ENCODE peak calls at places on chromosome 10, in ten cellular contexts. M is CD8-positive, alpha-beta T cell; O is heart right ventricle; D is lower lobe of right lung; I is brain microvascular endothelial cell; X is Caco-2; L is astrocyte; B is psoas muscle; N is CD4-positive, CD25-positive, alpha-beta regulatory T cell; Z is naive thymus-derived CD4-positive, alpha-beta T cell. U is an unnamed sample.

GRCh38 chr10:112209534-112210200 is 26.1 kb upstream of the GPAM start:
- DNase-seq in L (no peak), B (no peak), N (no peak), O (no peak), D (no peak), I (no peak), Z (no peak), X (no peak), M (no peak), U (no peak)

GRCh38 chr10:11446133-11446532 is 165.3 kb downstream of the USP6NL start:
- DNase-seq in I (no peak), B (no peak), X (no peak), M (no peak), D (no peak), L (no peak), O (no peak), N (no peak), Z (no peak), U (no peak)

GRCh38 chr10:13310518-13311176 is 10.8 kb upstream of the PHYH start:
- DNase-seq in B (no peak), N (no peak), Z (no peak), L (no peak), I (no peak), X (no peak), O (no peak), D (no peak), M (no peak), U (no peak)

GRCh38 chr10:91776266-91776665 is 22.0 kb upstream of the TNKS2 start:
- DNase-seq in Z (no peak), B (no peak), N (no peak), X (no peak), L (no peak), O (no peak), I (no peak), D (no peak), M (no peak), U (no peak)

GRCh38 chr10:106267591-106267990 is 896.9 kb downstream of the SORCS1 start:
- DNase-seq in L (no peak), X (no peak), Z (no peak), I (no peak), O (no peak), N (no peak), M (no peak), D (no peak), B (no peak), U (no peak)

GRCh38 chr10:63977329-63977923 is 456.2 kb downstream of the REEP3 start:
- DNase-seq in O (peak; percentile 13), Z (no peak), N (no peak), D (no peak), B (no peak), X (peak; percentile 68), L (peak; percentile 2), M (no peak), I (peak; percentile 48), U (no peak)

GRCh38 chr10:117938104-117938503 is 108.6 kb downstream of the RAB11FIP2 start:
- DNase-seq in B (no peak), I (no peak), M (no peak), D (no peak), N (no peak), Z (no peak), O (no peak), L (no peak), X (no peak), U (no peak)

GRCh38 chr10:43208147-43209063 is 58.5 kb downstream of the RASGEF1A start:
- DNase-seq in L (no peak), N (no peak), I (no peak), X (peak; percentile 32), O (no peak), D (peak; percentile 28), B (peak; percentile 6), Z (no peak), M (no peak), U (peak; percentile 12)

GRCh38 chr10:105239311-105240215 is 598.5 kb downstream of the SORCS3 start:
- DNase-seq in N (no peak), O (no peak), Z (no peak), I (no peak), M (no peak), L (no peak), B (no peak), D (no peak), X (no peak), U (peak; percentile 35)

GRCh38 chr10:65793738-65794425 is 1132.0 kb upstream of the LRRTM3 start:
- DNase-seq in I (no peak), O (no peak), N (no peak), X (no peak), M (no peak), B (no peak), D (no peak), L (no peak), Z (no peak), U (no peak)

GRCh38 chr10:3963191-3963673 is 178.2 kb upstream of the KLF6 start:
- DNase-seq in X (no peak), N (no peak), M (no peak), I (no peak), Z (no peak), B (no peak), O (no peak), L (no peak), D (no peak), U (no peak)

GRCh38 chr10:31011660-31012022 is 20.0 kb downstream of the ZNF438 start:
- DNase-seq in I (no peak), D (no peak), Z (no peak), N (no peak), L (peak; percentile 26), X (no peak), B (no peak), O (no peak), M (no peak), U (no peak)

GRCh38 chr10:44143556-44143955 is 241.3 kb downstream of the CXCL12 start:
- DNase-seq in I (no peak), M (no peak), Z (no peak), D (no peak), O (no peak), X (no peak), N (no peak), L (no peak), B (no peak), U (no peak)

DNA sequence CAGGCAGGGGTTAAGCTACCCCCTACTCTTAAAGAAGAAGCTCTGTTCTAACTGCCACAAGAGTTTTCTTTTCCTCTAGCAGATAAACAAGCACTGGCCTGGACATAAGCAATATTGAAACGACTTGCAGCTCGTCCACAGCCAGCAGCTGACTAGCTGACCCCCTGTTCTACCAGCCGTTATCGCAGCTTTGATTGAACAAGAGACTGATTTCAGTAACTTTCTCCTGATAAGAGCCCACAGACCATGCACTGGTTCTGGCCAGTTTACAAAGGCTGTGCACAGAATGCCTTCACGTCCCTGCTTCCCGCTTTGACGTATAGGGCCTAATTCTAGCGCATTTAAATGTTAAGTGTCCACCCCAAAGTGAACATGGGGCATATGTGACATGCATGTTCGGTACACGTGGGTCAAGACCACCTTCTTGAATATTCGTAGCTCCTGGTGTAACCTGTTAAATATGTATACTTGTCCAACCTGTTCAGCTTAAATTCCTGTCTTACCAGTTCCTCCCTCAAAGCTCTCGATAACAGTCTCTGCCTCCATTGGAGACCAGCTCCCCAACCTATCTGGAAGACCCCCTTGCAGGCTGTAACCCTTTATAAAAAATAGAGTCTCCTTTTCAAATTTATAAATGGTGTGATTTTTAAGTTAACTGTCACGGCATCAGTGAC is 69.2 kb downstream of the LYZL1 start:
- DNase-seq in O (no peak), D (no peak), Z (no peak), N (no peak), L (no peak), I (no peak), B (no peak), X (no peak), M (no peak), U (no peak)
- H3K27me3 ChIP-seq in O (no peaks in the 10 kb centered on the region), D (no peaks in the 10 kb centered on the region), Z (no peaks in the 10 kb centered on the region), N (no peaks in the 10 kb centered on the region), L (no peaks in the 10 kb centered on the region), I (no peaks in the 10 kb centered on the region), B (no peaks in the 10 kb centered on the region), X (no peaks in the 10 kb centered on the region), M (no peaks in the 10 kb centered on the region), U (no peaks in the 10 kb centered on the region)

GRCh38 chr10:110644598-110645462 is 694 bp downstream of the RBM20 start:
- DNase-seq in I (no peak), Z (no peak), D (no peak), X (no peak), O (no peak), M (no peak), L (no peak), N (no peak), B (no peak), U (no peak)
- H3K27me3 ChIP-seq in I (no peaks in the 10 kb centered on the region), Z (peaks cover 23% of the 10 kb centered on the region), D (peaks cover 88% of the 10 kb centered on the region), X (peaks cover 2% of the 10 kb centered on the region), O (peaks cover 71% of the 10 kb centered on the region), M (peaks cover 39% of the 10 kb centered on the region), L (peaks cover 16% of the 10 kb centered on the region), N (peaks cover 52% of the 10 kb centered on the region), B (peaks cover 4% of the 10 kb centered on the region), U (no peaks in the 10 kb centered on the region)

DNA sequence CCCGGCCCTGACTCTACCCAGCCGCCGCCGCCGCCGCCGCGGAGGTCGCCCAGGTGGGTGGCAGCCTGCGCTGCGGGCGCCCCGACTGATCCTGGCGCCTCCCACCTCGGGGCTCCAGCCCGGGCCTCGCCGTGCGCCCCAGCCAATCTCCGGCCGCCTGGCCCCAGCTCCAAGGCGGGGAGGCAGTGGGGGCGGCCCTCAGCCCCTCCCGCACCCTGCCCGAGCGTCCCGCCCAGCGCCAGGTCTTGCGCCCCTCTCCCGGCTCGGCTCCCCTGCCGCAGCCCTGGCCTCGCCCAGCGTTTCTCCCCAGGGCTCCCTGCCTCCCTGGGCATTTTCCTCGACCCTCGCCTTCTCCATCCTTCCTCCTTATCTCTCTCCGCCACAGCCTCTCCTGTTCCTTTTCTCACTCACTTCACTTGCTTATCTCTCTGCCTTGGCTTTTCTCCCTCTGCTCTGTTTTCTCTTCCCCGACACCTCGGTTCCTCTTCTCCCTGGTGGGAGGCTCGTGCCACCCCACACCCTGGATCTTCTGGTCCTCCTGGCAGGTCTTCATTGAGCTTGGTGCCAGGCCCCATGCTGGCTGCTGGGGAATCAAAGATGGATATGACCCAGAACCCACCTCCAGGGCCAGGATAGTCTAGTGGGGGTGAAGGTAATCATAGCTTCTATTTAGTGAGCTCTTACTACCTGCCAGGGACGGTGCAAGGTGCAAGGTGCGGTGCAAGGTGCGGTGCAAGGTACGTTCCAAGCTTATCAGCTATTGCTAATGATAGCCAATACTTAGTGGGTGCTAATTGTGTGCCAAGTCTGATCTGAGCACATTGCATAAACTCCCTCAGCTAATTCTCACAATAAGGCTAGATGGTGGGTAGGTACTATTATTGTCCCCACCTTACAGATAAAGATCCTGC is at the start of gene SFRP5:
- DNase-seq in L (no peak), Z (no peak), I (no peak), X (no peak), D (no peak), N (no peak), O (no peak), B (no peak), M (no peak), U (no peak)
- H3K27me3 ChIP-seq in L (peaks cover 37% of the 10 kb centered on the region), Z (peaks cover 4% of the 10 kb centered on the region), I (peaks cover 38% of the 10 kb centered on the region), X (peaks cover 2% of the 10 kb centered on the region), D (peaks cover 44% of the 10 kb centered on the region), N (peaks cover 7% of the 10 kb centered on the region), O (peaks cover 25% of the 10 kb centered on the region), B (peaks cover 45% of the 10 kb centered on the region), M (no peaks in the 10 kb centered on the region), U (no peaks in the 10 kb centered on the region)

DNA sequence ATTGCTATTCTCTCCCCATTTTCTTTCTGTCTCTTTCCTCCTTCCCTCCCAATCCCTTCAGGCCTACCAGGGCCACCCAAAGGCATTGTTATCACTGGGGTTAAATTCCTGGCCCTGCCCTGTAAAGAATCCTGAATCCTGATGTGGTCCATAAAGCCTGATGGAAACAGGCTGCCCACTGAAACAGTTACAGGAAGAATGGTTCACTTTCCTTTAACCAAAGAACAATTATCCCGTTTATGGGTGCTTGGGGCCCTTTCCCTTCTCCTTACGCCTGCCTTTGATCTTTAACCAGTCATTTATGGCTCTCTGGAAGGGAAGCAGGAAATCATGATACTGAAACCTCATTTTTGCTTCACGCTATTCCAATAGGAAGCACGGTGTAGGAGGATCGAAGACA is 273.1 kb upstream of the NEBL start:
- DNase-seq in O (no peak), D (no peak), I (no peak), X (no peak), Z (no peak), M (no peak), B (no peak), N (no peak), L (no peak), U (no peak)
- H3K27me3 ChIP-seq in O (peaks cover 30% of the 10 kb centered on the region), D (peaks cover 27% of the 10 kb centered on the region), I (peaks cover 5% of the 10 kb centered on the region), X (no peaks in the 10 kb centered on the region), Z (peaks cover 3% of the 10 kb centered on the region), M (no peaks in the 10 kb centered on the region), B (peaks cover 39% of the 10 kb centered on the region), N (peaks cover 15% of the 10 kb centered on the region), L (peaks cover 3% of the 10 kb centered on the region), U (peaks cover 12% of the 10 kb centered on the region)